ENCODE peak calls at places on chromosome 18, in five cellular contexts. K, E, A, I and J are unnamed samples.

GRCh38 chr18:56319953-56320352 is 318.4 kb downstream of the TXNL1 start:
- DNase-seq in E (no peak), A (no peak), K (no peak), I (no peak), J (no peak)

GRCh38 chr18:2572892-2573291 is 1.5 kb downstream of the NDC80 start:
- DNase-seq in K (no peak), E (no peak), I (no peak), A (peak), J (no peak)

GRCh38 chr18:79354350-79354749 is 41.4 kb upstream of the NFATC1 start:
- DNase-seq in E (no peak), I (no peak), K (no peak), A (no peak), J (no peak)

GRCh38 chr18:23872701-23873550 is 141.6 kb upstream of the TTC39C start:
- DNase-seq in A (no peak), I (no peak), K (no peak), E (no peak), J (no peak)

GRCh38 chr18:37516361-37516853 is 49.2 kb downstream of the CELF4 start:
- DNase-seq in E (no peak), I (no peak), A (no peak), K (no peak), J (no peak)

GRCh38 chr18:78769502-78770113 is 210.0 kb upstream of the SALL3 start:
- DNase-seq in A (no peak), K (no peak), E (no peak), I (peak), J (no peak)

GRCh38 chr18:68865021-68865420 is 67.1 kb downstream of the CCDC102B start:
- DNase-seq in K (no peak), A (no peak), E (no peak), I (no peak), J (no peak)

GRCh38 chr18:33424266-33424946 is 16.1 kb downstream of the CCDC178 start:
- DNase-seq in E (peak), I (peak), K (no peak), A (no peak), J (no peak)

GRCh38 chr18:57743008-57743407 is 60.1 kb downstream of the ATP8B1 start:
- DNase-seq in E (no peak), K (no peak), A (peak), I (no peak), J (peak)

GRCh38 chr18:49464718-49465598 is 4.5 kb upstream of the DYM start:
- DNase-seq in I (peak), A (peak), K (no peak), E (no peak), J (peak)